ENCODE peak calls at places on chromosomes 4 and X, in seven cellular contexts. O, B, R, U, C, J and I are unnamed samples.

GRCh38 chrX:155065035-155065734 is 5.8 kb downstream of the CMC4 start:
- DNase-seq in C (no peak), J (peak), B (no peak), O (no peak), R (peak), U (peak), I (peak)

GRCh38 chrX:134246282-134246681 is 9.3 kb downstream of the CCDC160 start:
- DNase-seq in U (no peak), O (no peak), C (no peak), R (peak), J (no peak), B (peak), I (no peak)

GRCh38 chrX:106246511-106246910 is 78.4 kb downstream of the PWWP3B start:
- DNase-seq in J (no peak), B (no peak), R (peak), O (no peak), U (no peak), C (no peak), I (no peak)

GRCh38 chrX:31199770-31200114 is 127.9 kb upstream of the FTHL17 start:
- DNase-seq in R (no peak), C (no peak), O (no peak), U (no peak), B (no peak), J (no peak), I (no peak)

GRCh38 chr4:86522349-86522748 is 71.8 kb upstream of the PTPN13 start:
- DNase-seq in J (no peak), C (no peak), B (no peak), R (peak), U (peak), O (no peak), I (no peak)

GRCh38 chr4:76219299-76220055 is 5.9 kb upstream of the SCARB2 start:
- DNase-seq in O (no peak), R (peak), J (peak), B (no peak), U (peak), C (no peak), I (peak)

GRCh38 chrX:1395646-1396216 is 3.8 kb upstream of the SLC25A6 start:
- DNase-seq in J (no peak), R (no peak), O (no peak), C (no peak), U (no peak), B (no peak), I (no peak)

GRCh38 chr4:144809056-144809640 is 163.2 kb downstream of the HHIP start:
- DNase-seq in O (no peak), R (no peak), B (no peak), J (no peak), U (no peak), C (no peak), I (no peak)

GRCh38 chr4:38820329-38821061 is 15.9 kb upstream of the TLR1 start:
- DNase-seq in U (peak), C (no peak), O (no peak), J (no peak), B (no peak), R (no peak), I (no peak)

GRCh38 chrX:148133099-148133725 is 152.1 kb downstream of the FMR1NB start:
- DNase-seq in U (no peak), R (peak), J (no peak), C (no peak), B (no peak), O (no peak), I (no peak)

GRCh38 chr4:173025131-173025530 is 143.5 kb upstream of the GALNT7 start:
- DNase-seq in U (peak), O (no peak), R (peak), B (no peak), C (no peak), J (peak), I (peak)

GRCh38 chr4:116018831-116019230 is 905.4 kb upstream of the NDST4 start:
- DNase-seq in U (no peak), O (no peak), J (no peak), B (no peak), C (no peak), R (no peak), I (no peak)

GRCh38 chr4:5224340-5224739 is 173.1 kb downstream of the STK32B start:
- DNase-seq in J (peak), U (no peak), R (no peak), O (no peak), C (no peak), B (no peak), I (peak)

GRCh38 chr4:139839664-139840063 is 174.0 kb downstream of the MGST2 start:
- DNase-seq in J (no peak), U (no peak), R (no peak), B (no peak), C (no peak), O (no peak), I (no peak)

GRCh38 chrX:150872773-150873336 is 25.6 kb downstream of the CD99L2 start:
- DNase-seq in R (no peak), C (no peak), J (no peak), U (no peak), O (no peak), B (no peak), I (no peak)

GRCh38 chr4:94534401-94535312 is 82.9 kb downstream of the PDLIM5 start:
- DNase-seq in O (no peak), C (no peak), R (peak), B (no peak), J (no peak), U (no peak), I (no peak)

GRCh38 chr4:665751-666435 is 8.2 kb downstream of the ATP5ME start:
- DNase-seq in O (no peak), J (no peak), B (no peak), R (no peak), C (no peak), U (no peak), I (no peak)

GRCh38 chrX:23598561-23598960 is 68.7 kb upstream of the PRDX4 start:
- DNase-seq in J (no peak), U (no peak), B (no peak), R (no peak), O (no peak), C (no peak), I (no peak)

GRCh38 chr4:11428701-11429571 is at the start of gene HS3ST1:
- DNase-seq in R (peak), O (peak), J (peak), C (peak), B (peak), U (peak), I (peak)

GRCh38 chr4:88613417-88613875 is 21.2 kb downstream of the HERC3 start:
- DNase-seq in J (no peak), U (no peak), O (no peak), C (no peak), B (no peak), R (no peak), I (peak)

GRCh38 chrX:136574548-136574947 is 42.5 kb downstream of the VGLL1 start:
- DNase-seq in C (no peak), U (no peak), J (no peak), R (peak), O (no peak), B (no peak), I (no peak)

GRCh38 chr4:153294631-153295030 is 49.9 kb upstream of the MND1 start:
- DNase-seq in U (peak), J (peak), B (no peak), O (no peak), C (no peak), R (no peak), I (no peak)

GRCh38 chr4:65845169-65845568 is 174.9 kb upstream of the EPHA5 start:
- DNase-seq in U (no peak), O (no peak), J (no peak), C (no peak), B (no peak), R (no peak), I (no peak)

GRCh38 chrX:68433155-68433980 is at the start of gene OPHN1:
- DNase-seq in R (peak), B (peak), U (peak), J (peak), O (peak), C (peak), I (peak)

GRCh38 chr4:147311956-147312355 is 168.9 kb upstream of the EDNRA start:
- DNase-seq in B (no peak), C (no peak), O (no peak), J (no peak), U (no peak), R (no peak), I (no peak)

GRCh38 chr4:26568446-26568994 is 15.4 kb upstream of the TBC1D19 start:
- DNase-seq in C (no peak), U (peak), B (no peak), J (peak), O (no peak), R (peak), I (peak)

GRCh38 chr4:145014365-145014764 is 83.6 kb downstream of the ANAPC10 start:
- DNase-seq in U (no peak), B (no peak), C (no peak), R (no peak), O (no peak), J (no peak), I (no peak)

GRCh38 chr4:46254788-46255187 is 130.9 kb upstream of the GABRG1 start:
- DNase-seq in U (no peak), B (peak), C (no peak), J (peak), R (peak), O (no peak), I (peak)

GRCh38 chr4:121195649-121196048 is 31.5 kb upstream of the TNIP3 start:
- DNase-seq in C (no peak), B (no peak), O (no peak), J (no peak), R (peak), U (no peak), I (no peak)

GRCh38 chr4:16253127-16253960 is 27.1 kb upstream of the TAPT1 start:
- DNase-seq in O (no peak), U (peak), B (peak), J (peak), R (peak), C (no peak), I (peak)

GRCh38 chr4:13892739-13893105 is 265.2 kb upstream of the BOD1L1 start:
- DNase-seq in U (no peak), J (peak), B (no peak), C (no peak), R (peak), O (no peak), I (no peak)